ENCODE peak calls at places on chromosomes 4 and X, in six cellular contexts. V is kidney glomerular epithelial cell, W is fibroblast of lung, D is activated T-cell treated with anti-CD3 and anti-CD28 coated beads for 48 hours, Z is heart right ventricle, Q is NCI-H2081 treated with DMSO at 0.1 percent for 48 hours. X is an unnamed sample.

GRCh38 chr4:93203708-93204107 is 624.8 kb upstream of the ATOH1 start:
- DNase-seq in V (no peak), W (peak; percentile 1), D (no peak), Z (no peak), Q (no peak), X (no peak)

GRCh38 chrX:149962859-149963757 is 24.8 kb upstream of the EOLA2 start:
- DNase-seq in V (peak; percentile 20), W (peak; percentile 49), D (peak; percentile 2), Z (no peak), Q (no peak), X (no peak)

GRCh38 chr4:67288964-67289363 is 256.3 kb downstream of the CENPC start:
- DNase-seq in V (no peak), W (peak; percentile 1), D (peak; percentile 12), Z (no peak), Q (no peak), X (no peak)

GRCh38 chr4:96874657-96875056 is 1034.8 kb downstream of the PDHA2 start:
- DNase-seq in V (no peak), W (no peak), D (no peak), Z (no peak), Q (no peak), X (no peak)

GRCh38 chr4:80465238-80465637 is 129.7 kb downstream of the CFAP299 start:
- DNase-seq in V (peak; percentile 3), W (no peak), D (no peak), Z (no peak), Q (no peak), X (no peak)

GRCh38 chrX:95889279-95889678 is 795.4 kb upstream of the DIAPH2 start:
- DNase-seq in V (no peak), W (no peak), D (no peak), Z (no peak), Q (no peak), X (no peak)

GRCh38 chrX:47831788-47832187 is 4.9 kb upstream of the ZNF81 start:
- DNase-seq in V (peak; percentile 32), W (peak; percentile 12), D (peak; percentile 9), Z (peak; percentile 26), Q (no peak), X (peak; percentile 45)

GRCh38 chr4:19224820-19225219 is 1026.9 kb upstream of the SLIT2 start:
- DNase-seq in V (peak; percentile 33), W (peak; percentile 23), D (no peak), Z (no peak), Q (peak; percentile 30), X (no peak)

GRCh38 chr4:114860791-114861190 is 252.6 kb downstream of the NDST4 start:
- DNase-seq in V (no peak), W (no peak), D (no peak), Z (no peak), Q (no peak), X (no peak)

GRCh38 chr4:80006935-80007744 is 65.9 kb downstream of the ANTXR2 start:
- DNase-seq in V (no peak), W (peak; percentile 28), D (no peak), Z (no peak), Q (no peak), X (no peak)

GRCh38 chr4:6446538-6447451 is 25.6 kb downstream of the PPP2R2C start:
- DNase-seq in V (no peak), W (no peak), D (no peak), Z (peak; percentile 59), Q (no peak), X (no peak)

GRCh38 chr4:26380740-26381139 is 59.9 kb downstream of the RBPJ start:
- DNase-seq in V (no peak), W (no peak), D (no peak), Z (no peak), Q (no peak), X (no peak)

GRCh38 chrX:40473460-40474204 is 107.1 kb upstream of the ATP6AP2 start:
- DNase-seq in V (no peak), W (no peak), D (no peak), Z (no peak), Q (no peak), X (no peak)

GRCh38 chr4:128558896-128559669 is 250.4 kb upstream of the JADE1 start:
- DNase-seq in V (no peak), W (peak; percentile 87), D (no peak), Z (no peak), Q (no peak), X (no peak)

GRCh38 chrX:129980540-129981206 is 1.8 kb upstream of the BCORL1 start:
- DNase-seq in V (no peak), W (peak; percentile 16), D (no peak), Z (peak; percentile 72), Q (no peak), X (no peak)

GRCh38 chrX:107826286-107827136 is 845 bp downstream of the MID2 start:
- DNase-seq in V (no peak), W (peak; percentile 52), D (peak; percentile 15), Z (peak; percentile 30), Q (no peak), X (peak; percentile 20)

GRCh38 chr4:38488891-38489861 is 174.8 kb upstream of the KLF3 start:
- DNase-seq in V (no peak), W (peak; percentile 25), D (no peak), Z (no peak), Q (no peak), X (no peak)

GRCh38 chr4:90318208-90318607 is 191.0 kb downstream of the CCSER1 start:
- DNase-seq in V (peak; percentile 79), W (peak; percentile 90), D (no peak), Z (no peak), Q (no peak), X (no peak)

GRCh38 chr4:163279713-163280112 is 52.7 kb downstream of the NPY1R start:
- DNase-seq in V (no peak), W (no peak), D (no peak), Z (no peak), Q (no peak), X (no peak)